ENCODE peak calls at places on chromosome 4, in five cellular contexts. B is SJCRH30, P is ascending aorta, C is Kasumi-1, N is mucosa of gallbladder. Y is an unnamed sample.

GRCh38 chr4:65747386-65747785 is 77.1 kb upstream of the EPHA5 start:
- DNase-seq in B (no peak), P (no peak), C (no peak), N (no peak), Y (no peak)

GRCh38 chr4:53015681-53016080 is 153.6 kb downstream of the RASL11B start:
- DNase-seq in B (peak), P (no peak), C (peak), N (peak), Y (no peak)

GRCh38 chr4:5927747-5928146 is 34.9 kb upstream of the CRMP1 start:
- DNase-seq in B (no peak), P (peak), C (no peak), N (no peak), Y (no peak)

GRCh38 chr4:175776217-175776616 is 35.8 kb downstream of the GPM6A start:
- DNase-seq in B (no peak), P (no peak), C (no peak), N (no peak), Y (peak)

GRCh38 chr4:134958862-134959261 is 757.3 kb upstream of the PABPC4L start:
- DNase-seq in B (no peak), P (no peak), C (no peak), N (no peak), Y (no peak)

GRCh38 chr4:87103691-87104187 is 116.7 kb downstream of the KLHL8 start:
- DNase-seq in B (no peak), P (no peak), C (no peak), N (no peak), Y (no peak)

GRCh38 chr4:40685300-40685699 is 55.6 kb upstream of the RBM47 start:
- DNase-seq in B (peak), P (no peak), C (no peak), N (no peak), Y (no peak)

GRCh38 chr4:35926753-35927152 is 317.6 kb downstream of the ARAP2 start:
- DNase-seq in B (no peak), P (no peak), C (no peak), N (no peak), Y (no peak)

GRCh38 chr4:160175064-160175643 is 1072.3 kb downstream of the RAPGEF2 start:
- DNase-seq in B (no peak), P (no peak), C (no peak), N (no peak), Y (no peak)

Y was measured in cerebellar nuclear complex.